ENCODE peak calls at places on chromosome 3, in six cellular contexts. One of them, this sample, is unnamed.

GRCh38 chr3:74048686-74049085 is 423.9 kb upstream of the PDZRN3 start:
- DNase-seq in A673: no peak
- DNase-seq in psoas muscle: no peak
- DNase-seq in fibroblast of mammary gland: no peak
- DNase-seq in stimulated activated CD4-positive, alpha-beta T cell treated with anti-CD3 and anti-CD28 coated beads, TNF-alpha, amount 100 ng/mL, for 4 hours: no peak
- DNase-seq in germinal center: no peak
- DNase-seq in this sample: no peak

GRCh38 chr3:189897406-189897805 is 223.3 kb downstream of the P3H2 start:
- DNase-seq in germinal center: no peak
- DNase-seq in fibroblast of mammary gland: no peak
- DNase-seq in stimulated activated CD4-positive, alpha-beta T cell treated with anti-CD3 and anti-CD28 coated beads, TNF-alpha, amount 100 ng/mL, for 4 hours: no peak
- DNase-seq in psoas muscle: no peak
- DNase-seq in A673: no peak
- DNase-seq in this sample: no peak

GRCh38 chr3:41075958-41076357 is 123.3 kb upstream of the CTNNB1 start:
- DNase-seq in psoas muscle: peak
- DNase-seq in A673: no peak
- DNase-seq in germinal center: no peak
- DNase-seq in stimulated activated CD4-positive, alpha-beta T cell treated with anti-CD3 and anti-CD28 coated beads, TNF-alpha, amount 100 ng/mL, for 4 hours: no peak
- DNase-seq in fibroblast of mammary gland: peak
- DNase-seq in this sample: no peak

GRCh38 chr3:183551930-183552329 is 3.6 kb downstream of the KLHL6 start:
- DNase-seq in psoas muscle: no peak
- DNase-seq in germinal center: no peak
- DNase-seq in fibroblast of mammary gland: no peak
- DNase-seq in A673: no peak
- DNase-seq in stimulated activated CD4-positive, alpha-beta T cell treated with anti-CD3 and anti-CD28 coated beads, TNF-alpha, amount 100 ng/mL, for 4 hours: no peak
- DNase-seq in this sample: no peak

GRCh38 chr3:28089527-28089897 is 151.9 kb upstream of the CMC1 start:
- DNase-seq in stimulated activated CD4-positive, alpha-beta T cell treated with anti-CD3 and anti-CD28 coated beads, TNF-alpha, amount 100 ng/mL, for 4 hours: no peak
- DNase-seq in A673: no peak
- DNase-seq in fibroblast of mammary gland: no peak
- DNase-seq in germinal center: no peak
- DNase-seq in psoas muscle: no peak
- DNase-seq in this sample: no peak

GRCh38 chr3:129317014-129317771 is 38.5 kb downstream of the HMCES start:
- DNase-seq in fibroblast of mammary gland: no peak
- DNase-seq in A673: no peak
- DNase-seq in psoas muscle: no peak
- DNase-seq in germinal center: no peak
- DNase-seq in stimulated activated CD4-positive, alpha-beta T cell treated with anti-CD3 and anti-CD28 coated beads, TNF-alpha, amount 100 ng/mL, for 4 hours: no peak
- DNase-seq in this sample: no peak

GRCh38 chr3:71183544-71183943 is 400.0 kb downstream of the FOXP1 start:
- DNase-seq in stimulated activated CD4-positive, alpha-beta T cell treated with anti-CD3 and anti-CD28 coated beads, TNF-alpha, amount 100 ng/mL, for 4 hours: no peak
- DNase-seq in germinal center: peak
- DNase-seq in psoas muscle: no peak
- DNase-seq in A673: no peak
- DNase-seq in fibroblast of mammary gland: no peak
- DNase-seq in this sample: no peak

GRCh38 chr3:55349851-55350250 is 137.3 kb downstream of the WNT5A start:
- DNase-seq in germinal center: no peak
- DNase-seq in fibroblast of mammary gland: no peak
- DNase-seq in stimulated activated CD4-positive, alpha-beta T cell treated with anti-CD3 and anti-CD28 coated beads, TNF-alpha, amount 100 ng/mL, for 4 hours: no peak
- DNase-seq in psoas muscle: no peak
- DNase-seq in A673: no peak
- DNase-seq in this sample: no peak

GRCh38 chr3:170000051-170000450 is 33.4 kb downstream of the SEC62 start:
- DNase-seq in stimulated activated CD4-positive, alpha-beta T cell treated with anti-CD3 and anti-CD28 coated beads, TNF-alpha, amount 100 ng/mL, for 4 hours: no peak
- DNase-seq in germinal center: no peak
- DNase-seq in psoas muscle: no peak
- DNase-seq in fibroblast of mammary gland: no peak
- DNase-seq in A673: no peak
- DNase-seq in this sample: no peak

GRCh38 chr3:85821130-85821756 is 862.5 kb downstream of the CADM2 start:
- DNase-seq in psoas muscle: no peak
- DNase-seq in stimulated activated CD4-positive, alpha-beta T cell treated with anti-CD3 and anti-CD28 coated beads, TNF-alpha, amount 100 ng/mL, for 4 hours: no peak
- DNase-seq in A673: peak
- DNase-seq in fibroblast of mammary gland: no peak
- DNase-seq in germinal center: no peak
- DNase-seq in this sample: no peak

GRCh38 chr3:179196098-179196497 is 47.9 kb downstream of the PIK3CA start:
- DNase-seq in stimulated activated CD4-positive, alpha-beta T cell treated with anti-CD3 and anti-CD28 coated beads, TNF-alpha, amount 100 ng/mL, for 4 hours: no peak
- DNase-seq in A673: peak
- DNase-seq in germinal center: peak
- DNase-seq in psoas muscle: no peak
- DNase-seq in fibroblast of mammary gland: peak
- DNase-seq in this sample: no peak